ENCODE peak calls at places on chromosomes 3 and 15, in five cellular contexts. T is Peyer's patch, P is uterus, C is transverse colon, U is esophagus squamous epithelium. Z is an unnamed sample.

GRCh38 chr3:194933465-194933864 is 247.8 kb downstream of the FAM43A start:
- DNase-seq in T (no peak), P (no peak), C (no peak), U (no peak), Z (no peak)

GRCh38 chr3:123655400-123655799 is 70.5 kb upstream of the HACD2 start:
- DNase-seq in T (no peak), P (no peak), C (no peak), U (no peak), Z (no peak)

GRCh38 chr3:65902304-65902793 is 136.4 kb downstream of the MAGI1 start:
- DNase-seq in T (no peak), P (no peak), C (peak), U (no peak), Z (no peak)

GRCh38 chr3:12902181-12902999 is 61.0 kb upstream of the RPL32 start:
- DNase-seq in T (no peak), P (no peak), C (no peak), U (no peak), Z (no peak)

GRCh38 chr3:193087336-193087735 is 153.7 kb upstream of the PLAAT1 start:
- DNase-seq in T (no peak), P (no peak), C (no peak), U (no peak), Z (no peak)

GRCh38 chr3:151113342-151113741 is 27.9 kb downstream of the MED12L start:
- DNase-seq in T (no peak), P (no peak), C (no peak), U (no peak), Z (no peak)

GRCh38 chr3:116391296-116392201 is 53.7 kb downstream of the LSAMP start:
- DNase-seq in T (no peak), P (no peak), C (no peak), U (no peak), Z (no peak)

GRCh38 chr3:123880998-123881561 is 3.1 kb downstream of the MYLK start:
- DNase-seq in T (no peak), P (no peak), C (no peak), U (no peak), Z (peak)

GRCh38 chr15:29819979-29820801 is 2.1 kb downstream of the TJP1 start:
- DNase-seq in T (no peak), P (no peak), C (no peak), U (no peak), Z (no peak)

GRCh38 chr3:110900583-110900982 is 171.0 kb upstream of the NECTIN3 start:
- DNase-seq in T (no peak), P (no peak), C (no peak), U (no peak), Z (no peak)

GRCh38 chr15:51380999-51381806 is 39.7 kb downstream of the GLDN start:
- DNase-seq in T (peak), P (peak), C (peak), U (no peak), Z (peak)

GRCh38 chr3:146594843-146595482 is 10.2 kb downstream of the PLSCR5 start:
- DNase-seq in T (no peak), P (no peak), C (no peak), U (no peak), Z (peak)

GRCh38 chr3:69791919-69792399 is 52.7 kb downstream of the MITF start:
- DNase-seq in T (no peak), P (no peak), C (no peak), U (no peak), Z (peak)

GRCh38 chr3:61239871-61240270 is 11.4 kb downstream of the FHIT start:
- DNase-seq in T (no peak), P (peak), C (no peak), U (no peak), Z (no peak)

GRCh38 chr3:194559530-194559929 is 72.7 kb upstream of the ATP13A3 start:
- DNase-seq in T (no peak), P (no peak), C (no peak), U (no peak), Z (no peak)

GRCh38 chr15:31930967-31931366 is 99.3 kb upstream of the CHRNA7 start:
- DNase-seq in T (no peak), P (no peak), C (no peak), U (no peak), Z (no peak)

GRCh38 chr15:22992026-22992331 is 11.8 kb upstream of the CYFIP1 start:
- DNase-seq in T (no peak), P (no peak), C (no peak), U (no peak), Z (no peak)

GRCh38 chr15:50244153-50244552 is 21.4 kb downstream of the HDC start:
- DNase-seq in T (no peak), P (no peak), C (no peak), U (no peak), Z (no peak)

GRCh38 chr3:37608061-37608702 is 253.5 kb upstream of the CTDSPL start:
- DNase-seq in T (no peak), P (no peak), C (no peak), U (no peak), Z (no peak)

GRCh38 chr3:109930592-109930991 is 593.2 kb upstream of the DPPA4 start:
- DNase-seq in T (no peak), P (no peak), C (no peak), U (no peak), Z (no peak)

GRCh38 chr3:31858439-31858838 is 122.6 kb downstream of the OSBPL10 start:
- DNase-seq in T (no peak), P (no peak), C (no peak), U (no peak), Z (no peak)

GRCh38 chr3:39361252-39361927 is 21.8 kb upstream of the SLC25A38 start:
- DNase-seq in T (no peak), P (no peak), C (no peak), U (no peak), Z (no peak)

GRCh38 chr3:11212301-11212613 is 58.0 kb downstream of the HRH1 start:
- DNase-seq in T (no peak), P (no peak), C (no peak), U (no peak), Z (no peak)

GRCh38 chr3:127549826-127550487 is 40.6 kb downstream of the TPRA1 start:
- DNase-seq in T (no peak), P (no peak), C (no peak), U (no peak), Z (no peak)

GRCh38 chr3:194952882-194953281 is 267.2 kb downstream of the FAM43A start:
- DNase-seq in T (no peak), P (no peak), C (no peak), U (no peak), Z (peak)

GRCh38 chr3:121654493-121655385 is 6.0 kb downstream of the HCLS1 start:
- DNase-seq in T (no peak), P (no peak), C (no peak), U (no peak), Z (no peak)
- TF ChIP-seq POLR2A in T (no peak), P (no peak), C (no peak), U (no peak), Z (no peak)

GRCh38 chr15:80693682-80694623 is 1.2 kb upstream of the ABHD17C start:
- DNase-seq in T (no peak), P (no peak), C (no peak), U (no peak), Z (no peak)

GRCh38 chr15:80697316-80697715 is 2.2 kb downstream of the ABHD17C start:
- DNase-seq in T (no peak), P (no peak), C (peak), U (no peak), Z (no peak)

GRCh38 chr15:80694624-80695098 is 449 bp upstream of the ABHD17C start:
- DNase-seq in T (no peak), P (peak), C (peak), U (no peak), Z (no peak)

GRCh38 chr15:80695911-80696651 is 971 bp downstream of the ABHD17C start:
- DNase-seq in T (no peak), P (peak), C (peak), U (no peak), Z (no peak)

DNA sequence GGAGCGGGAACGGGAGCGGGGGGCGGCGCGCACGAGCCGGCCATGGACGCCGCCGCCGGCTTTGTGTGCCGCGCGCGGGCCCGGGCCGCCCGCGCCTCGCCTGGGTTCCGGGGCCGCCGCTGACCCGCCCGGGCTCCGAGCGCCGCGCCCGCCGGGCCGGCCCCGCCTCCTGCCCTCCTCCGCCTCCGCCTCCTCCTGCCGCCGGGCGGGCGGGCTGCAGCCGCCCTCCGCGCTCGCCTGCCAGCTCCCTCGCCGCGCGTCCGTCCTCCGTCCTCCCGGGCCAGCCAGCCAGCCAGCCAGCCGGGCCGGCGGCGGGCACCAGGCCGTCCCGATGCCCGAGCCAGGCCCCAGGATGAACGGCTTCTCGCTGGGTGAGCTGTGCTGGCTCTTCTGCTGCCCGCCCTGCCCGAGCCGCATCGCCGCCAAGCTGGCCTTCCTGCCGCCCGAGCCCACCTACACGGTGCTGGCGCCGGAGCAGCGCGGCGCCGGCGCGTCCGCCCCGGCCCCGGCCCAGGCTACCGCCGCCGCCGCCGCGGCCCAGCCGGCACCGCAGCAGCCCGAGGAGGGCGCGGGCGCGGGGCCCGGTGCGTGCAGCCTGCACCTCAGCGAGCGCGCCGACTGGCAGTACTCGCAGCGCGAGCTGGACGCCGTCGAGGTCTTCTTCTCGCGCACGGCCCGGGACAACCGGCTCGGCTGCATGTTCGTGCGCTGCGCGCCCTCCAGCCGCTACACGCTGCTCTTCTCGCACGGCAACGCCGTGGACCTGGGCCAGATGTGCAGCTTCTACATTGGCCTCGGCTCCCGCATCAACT is at the start of gene ABHD17C:
- DNase-seq in T (no peak), P (peak), C (peak), U (no peak), Z (peak)
- TF ChIP-seq POLR2A in T (peak), P (no peak), C (peak), U (no peak), Z (no peak)

GRCh38 chr15:85463273-85463937 is 83.0 kb downstream of the AKAP13 start:
- DNase-seq in T (no peak), P (no peak), C (no peak), U (no peak), Z (no peak)

GRCh38 chr15:85464471-85464870 is 84.1 kb downstream of the AKAP13 start:
- DNase-seq in T (no peak), P (no peak), C (no peak), U (no peak), Z (no peak)

GRCh38 chr15:85458764-85459163 is 78.4 kb downstream of the AKAP13 start:
- DNase-seq in T (no peak), P (no peak), C (no peak), U (no peak), Z (no peak)

GRCh38 chr15:85462029-85462428 is 81.6 kb downstream of the AKAP13 start:
- DNase-seq in T (no peak), P (no peak), C (no peak), U (no peak), Z (no peak)

DNA sequence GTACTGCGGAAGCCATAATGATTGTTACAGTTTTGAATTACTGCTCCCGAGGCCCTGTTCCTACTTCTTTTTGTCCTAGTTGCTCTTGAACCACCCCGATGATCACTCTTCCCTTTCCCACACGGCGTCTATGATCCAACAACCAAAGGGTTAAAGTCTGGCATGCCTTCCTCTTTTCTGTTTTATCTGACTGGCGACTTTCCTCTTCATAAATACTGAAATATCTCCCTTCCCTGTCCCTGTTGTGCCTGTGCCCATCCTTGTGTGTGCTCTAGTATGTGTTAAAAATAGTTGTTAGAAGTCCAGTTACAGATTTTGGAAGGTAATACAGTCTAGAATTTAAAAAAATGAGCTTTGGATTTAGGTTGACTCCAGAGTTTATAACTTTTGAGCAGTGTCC is 83.6 kb downstream of the AKAP13 start:
- DNase-seq in T (no peak), P (no peak), C (no peak), U (no peak), Z (no peak)
- TF ChIP-seq POLR2A in T (no peak), P (no peak), C (no peak), U (no peak), Z (no peak)

GRCh38 chr15:70035719-70036077 is 62.0 kb downstream of the TLE3 start:
- DNase-seq in T (peak), P (no peak), C (peak), U (no peak), Z (no peak)
- TF ChIP-seq POLR2A in T (no peak), P (no peak), C (no peak), U (no peak), Z (no peak)

DNA sequence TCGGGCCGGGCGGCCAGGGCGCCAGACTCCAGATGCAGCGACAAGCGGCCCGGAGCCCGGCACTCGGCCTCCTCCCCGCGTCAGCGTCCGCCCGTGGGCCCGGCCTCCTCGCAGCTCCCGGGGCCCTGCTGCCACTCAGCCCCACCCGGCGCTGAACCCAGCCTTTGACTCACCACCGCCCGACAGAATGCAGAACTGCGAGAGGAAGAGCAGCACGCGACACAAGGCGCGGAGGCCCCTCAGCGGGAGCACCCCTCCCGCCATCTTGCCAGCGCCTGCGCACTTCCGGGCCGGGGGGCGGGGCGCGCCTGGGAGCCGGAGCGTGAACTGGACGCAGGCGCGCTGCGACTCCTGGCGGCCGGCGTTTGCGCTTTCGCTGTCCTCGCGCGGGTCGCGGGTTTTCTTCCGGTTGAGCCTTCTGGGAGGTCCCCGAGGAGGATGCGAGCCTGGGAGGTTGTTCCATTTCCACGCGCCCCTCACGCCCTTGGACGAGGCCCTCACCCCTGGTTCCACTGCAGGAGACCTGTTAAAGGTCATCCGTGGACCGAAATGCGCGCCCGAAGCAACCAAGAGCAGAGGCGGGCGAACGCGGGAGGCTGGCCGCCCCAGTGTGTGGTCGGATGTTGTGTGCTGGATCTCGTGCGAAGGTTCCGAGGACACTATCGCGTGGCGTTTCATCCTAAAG is at the start of gene TM2D3:
- DNase-seq in T (peak), P (peak), C (peak), U (peak), Z (peak)
- TF ChIP-seq POLR2A in T (peak), P (peak), C (peak), U (peak), Z (peak)